ENCODE peak calls at places on chromosomes 12 and 14, in nine cellular contexts. One of them, this sample, is unnamed. For H3K4me1, the result is how much of the 10 kb centered on the place peaks cover.

GRCh38 chr14:104937694-104938365 is 13.2 kb downstream of the PLD4 start:
- DNase-seq in astrocyte: no peak
- DNase-seq in gastrocnemius medialis: no peak
- DNase-seq in cardiac muscle cell: no peak
- DNase-seq in left lung: no peak
- DNase-seq in ovary: no peak
- DNase-seq in IMR-90: no peak
- DNase-seq in transverse colon: no peak
- DNase-seq in uterus: no peak
- DNase-seq in this sample: no peak

GRCh38 chr14:94388027-94388895 is at the start of gene SERPINA1:
- DNase-seq in gastrocnemius medialis: no peak
- DNase-seq in cardiac muscle cell: no peak
- DNase-seq in ovary: no peak
- DNase-seq in transverse colon: no peak
- DNase-seq in IMR-90: peak
- DNase-seq in left lung: peak
- DNase-seq in astrocyte: peak
- DNase-seq in uterus: no peak
- DNase-seq in this sample: no peak

GRCh38 chr12:87995581-87996178 is 33.5 kb downstream of the C12orf50 start:
- DNase-seq in cardiac muscle cell: peak
- DNase-seq in IMR-90: peak
- DNase-seq in gastrocnemius medialis: peak
- DNase-seq in left lung: peak
- DNase-seq in astrocyte: peak
- DNase-seq in ovary: peak
- DNase-seq in transverse colon: peak
- DNase-seq in uterus: peak
- DNase-seq in this sample: peak

GRCh38 chr14:25042362-25043299 is 7.3 kb downstream of the STXBP6 start:
- DNase-seq in ovary: no peak
- DNase-seq in uterus: no peak
- DNase-seq in astrocyte: peak
- DNase-seq in transverse colon: peak
- DNase-seq in left lung: no peak
- DNase-seq in IMR-90: peak
- DNase-seq in cardiac muscle cell: peak
- DNase-seq in gastrocnemius medialis: no peak
- DNase-seq in this sample: peak

GRCh38 chr14:99256483-99256874 is 15.5 kb downstream of the BCL11B start:
- DNase-seq in ovary: no peak
- DNase-seq in transverse colon: no peak
- DNase-seq in uterus: no peak
- DNase-seq in IMR-90: no peak
- DNase-seq in astrocyte: no peak
- DNase-seq in cardiac muscle cell: no peak
- DNase-seq in left lung: no peak
- DNase-seq in gastrocnemius medialis: no peak
- DNase-seq in this sample: no peak

GRCh38 chr12:48388430-48388829 is 37.7 kb upstream of the ZNF641 start:
- DNase-seq in left lung: no peak
- DNase-seq in cardiac muscle cell: no peak
- DNase-seq in gastrocnemius medialis: no peak
- DNase-seq in astrocyte: peak
- DNase-seq in transverse colon: no peak
- DNase-seq in ovary: no peak
- DNase-seq in IMR-90: peak
- DNase-seq in uterus: no peak
- DNase-seq in this sample: no peak

GRCh38 chr12:122072031-122072970 is 6.3 kb upstream of the MLXIP start:
- DNase-seq in transverse colon: no peak
- DNase-seq in gastrocnemius medialis: peak
- DNase-seq in uterus: peak
- DNase-seq in astrocyte: peak
- DNase-seq in ovary: peak
- DNase-seq in cardiac muscle cell: peak
- DNase-seq in IMR-90: peak
- DNase-seq in left lung: no peak
- DNase-seq in this sample: peak

GRCh38 chr14:89378119-89378518 is 38.9 kb downstream of the FOXN3 start:
- DNase-seq in uterus: no peak
- DNase-seq in cardiac muscle cell: no peak
- DNase-seq in ovary: no peak
- DNase-seq in astrocyte: peak
- DNase-seq in gastrocnemius medialis: no peak
- DNase-seq in transverse colon: no peak
- DNase-seq in left lung: no peak
- DNase-seq in IMR-90: peak
- DNase-seq in this sample: no peak

GRCh38 chr14:93207468-93208308 is 632 bp downstream of the UBR7 start:
- DNase-seq in gastrocnemius medialis: no peak
- DNase-seq in astrocyte: peak
- DNase-seq in left lung: no peak
- DNase-seq in cardiac muscle cell: peak
- DNase-seq in ovary: no peak
- DNase-seq in IMR-90: peak
- DNase-seq in transverse colon: no peak
- DNase-seq in uterus: peak
- DNase-seq in this sample: peak

GRCh38 chr12:111363578-111363977 is 5.3 kb downstream of the PHETA1 start:
- DNase-seq in left lung: no peak
- DNase-seq in ovary: no peak
- DNase-seq in transverse colon: no peak
- DNase-seq in gastrocnemius medialis: no peak
- DNase-seq in IMR-90: peak
- DNase-seq in uterus: no peak
- DNase-seq in cardiac muscle cell: no peak
- DNase-seq in astrocyte: peak
- DNase-seq in this sample: no peak

GRCh38 chr14:33465952-33466700 is 484.7 kb downstream of the EGLN3 start:
- DNase-seq in left lung: no peak
- DNase-seq in cardiac muscle cell: no peak
- DNase-seq in ovary: no peak
- DNase-seq in uterus: no peak
- DNase-seq in transverse colon: no peak
- DNase-seq in astrocyte: peak
- DNase-seq in IMR-90: no peak
- DNase-seq in gastrocnemius medialis: no peak
- DNase-seq in this sample: no peak

GRCh38 chr14:94584591-94585280 is 3.5 kb downstream of the SERPINA5 start:
- DNase-seq in astrocyte: no peak
- DNase-seq in uterus: no peak
- DNase-seq in ovary: no peak
- DNase-seq in transverse colon: no peak
- DNase-seq in cardiac muscle cell: no peak
- DNase-seq in gastrocnemius medialis: no peak
- DNase-seq in IMR-90: no peak
- DNase-seq in left lung: no peak
- DNase-seq in this sample: peak

GRCh38 chr12:111964935-111965334 is 48.0 kb downstream of the TMEM116 start:
- DNase-seq in IMR-90: no peak
- DNase-seq in transverse colon: no peak
- DNase-seq in left lung: no peak
- DNase-seq in uterus: no peak
- DNase-seq in astrocyte: no peak
- DNase-seq in cardiac muscle cell: no peak
- DNase-seq in gastrocnemius medialis: no peak
- DNase-seq in ovary: no peak
- DNase-seq in this sample: no peak

GRCh38 chr12:54420766-54421144 is 1.7 kb upstream of the ITGA5 start:
- DNase-seq in transverse colon: no peak
- DNase-seq in left lung: no peak
- DNase-seq in uterus: peak
- DNase-seq in astrocyte: no peak
- DNase-seq in cardiac muscle cell: no peak
- DNase-seq in IMR-90: no peak
- DNase-seq in ovary: no peak
- DNase-seq in gastrocnemius medialis: peak
- DNase-seq in this sample: no peak

GRCh38 chr12:113191236-113191635 is 5.7 kb downstream of the RITA1 start:
- DNase-seq in IMR-90: no peak
- DNase-seq in astrocyte: no peak
- DNase-seq in left lung: no peak
- DNase-seq in gastrocnemius medialis: no peak
- DNase-seq in ovary: no peak
- DNase-seq in cardiac muscle cell: no peak
- DNase-seq in transverse colon: no peak
- DNase-seq in uterus: no peak
- DNase-seq in this sample: no peak

GRCh38 chr14:99764222-99764706 is 28.9 kb upstream of the EML1 start:
- DNase-seq in transverse colon: no peak
- DNase-seq in astrocyte: no peak
- DNase-seq in gastrocnemius medialis: no peak
- DNase-seq in ovary: no peak
- DNase-seq in cardiac muscle cell: no peak
- DNase-seq in IMR-90: no peak
- DNase-seq in left lung: no peak
- DNase-seq in uterus: no peak
- DNase-seq in this sample: no peak

DNA sequence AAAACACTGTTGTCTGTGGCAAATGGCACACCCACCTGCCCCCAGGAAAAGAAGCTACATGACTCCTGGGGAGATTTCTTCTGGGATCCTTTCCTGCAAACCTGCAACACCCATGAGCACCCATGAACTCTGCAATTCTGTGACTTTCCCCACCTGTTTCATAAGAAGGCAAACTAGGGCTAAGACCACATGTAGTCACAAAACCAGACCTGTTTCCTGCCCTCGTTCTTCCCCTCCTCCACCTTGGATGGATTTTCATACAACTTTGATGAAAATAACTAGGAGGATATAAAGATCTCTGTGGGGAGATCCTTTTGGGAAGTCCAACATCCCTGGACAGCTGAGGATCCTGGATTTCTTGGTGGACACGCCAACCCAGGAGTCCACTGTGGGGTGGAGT is 1084.7 kb downstream of the BCL11B start:
- DNase-seq in astrocyte: no peak
- DNase-seq in uterus: no peak
- DNase-seq in left lung: no peak
- DNase-seq in IMR-90: no peak
- DNase-seq in gastrocnemius medialis: no peak
- DNase-seq in transverse colon: no peak
- DNase-seq in ovary: no peak
- DNase-seq in cardiac muscle cell: no peak
- DNase-seq in this sample: no peak
- H3K4me1 ChIP-seq in astrocyte: under half
- H3K4me1 ChIP-seq in uterus: under half
- H3K4me1 ChIP-seq in left lung: under half
- H3K4me1 ChIP-seq in IMR-90: under half
- H3K4me1 ChIP-seq in gastrocnemius medialis: under half
- H3K4me1 ChIP-seq in transverse colon: under half
- H3K4me1 ChIP-seq in ovary: under half
- H3K4me1 ChIP-seq in cardiac muscle cell: under half
- H3K4me1 ChIP-seq in this sample: under half

DNA sequence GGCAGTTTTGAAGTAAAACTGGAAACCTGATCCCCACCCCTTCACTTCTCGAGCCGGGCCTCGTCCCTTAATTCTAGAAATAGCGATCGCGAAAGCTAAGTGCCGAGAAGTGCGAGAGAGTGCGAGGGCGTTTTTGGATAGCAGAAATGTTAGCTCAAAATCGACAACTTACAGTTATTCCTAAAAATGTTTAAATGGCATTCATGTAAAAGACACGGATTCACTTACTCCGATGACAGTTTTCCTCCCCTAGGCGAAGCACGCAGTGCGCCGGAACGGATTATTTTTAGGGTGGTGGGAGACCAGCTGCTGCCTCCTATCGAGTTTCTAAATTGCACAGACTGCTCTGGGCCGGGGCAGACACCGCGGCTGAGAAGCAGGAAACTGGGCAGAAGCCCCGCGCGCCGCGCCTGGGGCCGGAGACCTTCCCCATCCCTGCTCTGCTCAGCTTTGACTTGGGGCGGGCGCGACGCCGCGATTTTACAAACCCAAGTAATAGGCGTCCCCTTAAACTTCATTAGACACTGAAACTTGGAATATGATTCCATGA is at the start of gene ABCC9:
- DNase-seq in gastrocnemius medialis: peak
- DNase-seq in IMR-90: peak
- DNase-seq in cardiac muscle cell: peak
- DNase-seq in uterus: peak
- DNase-seq in ovary: peak
- DNase-seq in astrocyte: peak
- DNase-seq in transverse colon: peak
- DNase-seq in left lung: peak
- DNase-seq in this sample: peak
- TF ChIP-seq CTCF in gastrocnemius medialis: no peak
- TF ChIP-seq CTCF in IMR-90: no peak
- TF ChIP-seq CTCF in cardiac muscle cell: no peak
- TF ChIP-seq CTCF in uterus: no peak
- TF ChIP-seq CTCF in ovary: peak
- TF ChIP-seq CTCF in astrocyte: no peak
- TF ChIP-seq CTCF in transverse colon: no peak
- TF ChIP-seq CTCF in left lung: no peak
- TF ChIP-seq CTCF in this sample: no peak

DNA sequence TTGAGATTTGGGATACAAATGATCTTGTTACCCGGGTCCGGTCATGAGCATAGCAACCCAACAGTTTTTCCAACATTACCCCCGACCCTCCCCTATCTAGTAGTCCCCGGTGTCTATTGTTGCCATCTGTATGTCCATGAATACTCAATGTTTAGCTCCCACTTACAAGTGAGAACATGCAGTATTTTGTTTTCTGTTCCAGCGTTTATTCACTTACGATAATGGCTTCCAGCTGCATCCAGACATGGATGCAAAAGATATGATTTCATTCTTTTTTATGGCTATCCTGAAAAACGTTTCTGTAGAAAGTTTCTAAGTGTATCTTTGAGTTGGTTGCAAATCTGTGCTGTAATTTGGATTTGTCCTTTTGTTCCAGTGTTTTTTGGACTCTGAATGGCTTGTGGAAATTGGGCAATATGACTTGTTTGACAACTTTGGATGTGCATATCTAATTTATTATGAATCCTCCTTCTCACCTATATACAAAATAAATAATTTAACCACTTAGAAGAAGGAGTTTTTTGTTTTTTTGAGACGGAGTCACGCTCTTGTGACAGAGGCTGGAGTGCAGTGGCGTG is 11.8 kb downstream of the SP1 start:
- DNase-seq in astrocyte: no peak
- DNase-seq in gastrocnemius medialis: no peak
- DNase-seq in cardiac muscle cell: no peak
- DNase-seq in left lung: no peak
- DNase-seq in uterus: peak
- DNase-seq in ovary: no peak
- DNase-seq in IMR-90: no peak
- DNase-seq in transverse colon: no peak
- DNase-seq in this sample: no peak
- H3K4me1 ChIP-seq in astrocyte: under half
- H3K4me1 ChIP-seq in gastrocnemius medialis: half or more
- H3K4me1 ChIP-seq in cardiac muscle cell: under half
- H3K4me1 ChIP-seq in left lung: half or more
- H3K4me1 ChIP-seq in uterus: under half
- H3K4me1 ChIP-seq in ovary: under half
- H3K4me1 ChIP-seq in IMR-90: under half
- H3K4me1 ChIP-seq in transverse colon: half or more
- H3K4me1 ChIP-seq in this sample: under half

DNA sequence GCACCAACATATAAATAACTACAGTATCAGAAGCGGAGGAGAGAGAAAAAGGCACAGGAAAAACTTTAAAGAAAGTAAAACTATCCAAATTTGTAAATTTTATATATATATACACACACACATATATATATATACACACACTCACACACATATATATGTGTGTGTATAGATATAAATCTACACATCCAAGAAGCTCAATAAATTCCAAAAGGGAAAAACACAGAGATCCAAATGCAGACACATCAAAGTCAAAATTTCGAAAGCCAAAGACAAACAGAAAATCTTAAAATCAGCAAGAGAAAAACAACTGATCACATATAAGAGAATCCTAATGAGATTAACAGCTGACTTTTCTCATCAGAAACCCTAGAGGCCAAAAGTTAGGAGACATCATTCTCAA is 37.3 kb downstream of the PARP11 start:
- DNase-seq in IMR-90: no peak
- DNase-seq in cardiac muscle cell: no peak
- DNase-seq in gastrocnemius medialis: no peak
- DNase-seq in uterus: no peak
- DNase-seq in astrocyte: no peak
- DNase-seq in transverse colon: no peak
- DNase-seq in left lung: no peak
- DNase-seq in ovary: no peak
- DNase-seq in this sample: no peak
- TF ChIP-seq CTCF in IMR-90: no peak
- TF ChIP-seq CTCF in cardiac muscle cell: no peak
- TF ChIP-seq CTCF in gastrocnemius medialis: no peak
- TF ChIP-seq CTCF in uterus: no peak
- TF ChIP-seq CTCF in astrocyte: no peak
- TF ChIP-seq CTCF in transverse colon: no peak
- TF ChIP-seq CTCF in left lung: no peak
- TF ChIP-seq CTCF in ovary: no peak
- TF ChIP-seq CTCF in this sample: no peak

This sample was measured in neural progenitor cell.